ENCODE peak calls at places on chromosomes 4 and X, in seven cellular contexts. One of them, this sample, is unnamed. For H3K36me3, the result is how much of the 10 kb centered on the place peaks cover.

GRCh38 chrX:153470411-153471363 is at the start of gene HAUS7:
- DNase-seq in neuronal stem cell: peak
- DNase-seq in upper lobe of right lung: peak
- DNase-seq in Panc1: peak
- DNase-seq in fibroblast of lung: peak
- DNase-seq in GM23248: peak
- DNase-seq in lung: peak
- DNase-seq in this sample: peak

GRCh38 chr4:6974138-6974848 is 64.7 kb downstream of the TBC1D14 start:
- DNase-seq in neuronal stem cell: peak
- DNase-seq in upper lobe of right lung: peak
- DNase-seq in Panc1: peak
- DNase-seq in fibroblast of lung: peak
- DNase-seq in GM23248: peak
- DNase-seq in lung: peak
- DNase-seq in this sample: peak

GRCh38 chrX:150504399-150505186 is 63.8 kb upstream of the MTM1 start:
- DNase-seq in neuronal stem cell: no peak
- DNase-seq in upper lobe of right lung: no peak
- DNase-seq in Panc1: no peak
- DNase-seq in fibroblast of lung: no peak
- DNase-seq in GM23248: peak
- DNase-seq in lung: no peak
- DNase-seq in this sample: no peak

GRCh38 chr4:114364857-114365256 is 233.8 kb upstream of the UGT8 start:
- DNase-seq in neuronal stem cell: no peak
- DNase-seq in upper lobe of right lung: no peak
- DNase-seq in Panc1: no peak
- DNase-seq in fibroblast of lung: peak
- DNase-seq in GM23248: peak
- DNase-seq in lung: no peak
- DNase-seq in this sample: no peak

GRCh38 chr4:147351083-147351787 is 129.7 kb upstream of the EDNRA start:
- DNase-seq in neuronal stem cell: no peak
- DNase-seq in upper lobe of right lung: no peak
- DNase-seq in Panc1: no peak
- DNase-seq in fibroblast of lung: no peak
- DNase-seq in GM23248: peak
- DNase-seq in lung: no peak
- DNase-seq in this sample: no peak

GRCh38 chr4:1105067-1105466 is 8.3 kb downstream of the RNF212 start:
- DNase-seq in neuronal stem cell: no peak
- DNase-seq in upper lobe of right lung: no peak
- DNase-seq in Panc1: no peak
- DNase-seq in fibroblast of lung: no peak
- DNase-seq in GM23248: no peak
- DNase-seq in lung: no peak
- DNase-seq in this sample: no peak

GRCh38 chr4:132572210-132572609 is 576.9 kb upstream of the PCDH10 start:
- DNase-seq in neuronal stem cell: no peak
- DNase-seq in upper lobe of right lung: no peak
- DNase-seq in Panc1: no peak
- DNase-seq in fibroblast of lung: peak
- DNase-seq in GM23248: no peak
- DNase-seq in lung: no peak
- DNase-seq in this sample: no peak

GRCh38 chr4:26871611-26872010 is 11.0 kb downstream of the STIM2 start:
- DNase-seq in neuronal stem cell: no peak
- DNase-seq in upper lobe of right lung: no peak
- DNase-seq in Panc1: no peak
- DNase-seq in fibroblast of lung: no peak
- DNase-seq in GM23248: peak
- DNase-seq in lung: no peak
- DNase-seq in this sample: no peak

GRCh38 chrX:23792861-23793553 is 10.0 kb downstream of the SAT1 start:
- DNase-seq in neuronal stem cell: no peak
- DNase-seq in upper lobe of right lung: no peak
- DNase-seq in Panc1: no peak
- DNase-seq in fibroblast of lung: no peak
- DNase-seq in GM23248: no peak
- DNase-seq in lung: peak
- DNase-seq in this sample: no peak

DNA sequence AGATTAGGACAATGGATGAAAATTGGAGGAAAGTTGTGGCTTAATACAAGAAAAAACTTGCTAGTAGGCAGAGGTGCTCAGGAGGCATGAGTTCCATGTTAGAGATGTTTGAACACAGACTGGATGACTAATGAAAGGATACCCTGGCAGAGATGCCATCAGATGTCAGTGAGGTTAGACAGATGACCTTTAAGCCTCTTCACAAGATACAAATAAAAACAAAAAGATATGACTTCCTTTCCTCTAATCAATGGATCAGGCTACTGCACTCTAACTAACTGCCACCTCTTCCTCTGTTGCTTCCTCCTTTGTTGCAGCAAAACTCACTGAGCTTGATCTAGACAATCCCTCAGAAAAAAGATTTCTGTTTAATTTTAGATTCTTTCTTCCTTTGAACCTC is 14.7 kb downstream of the STAP1 start:
- DNase-seq in neuronal stem cell: no peak
- DNase-seq in upper lobe of right lung: no peak
- DNase-seq in Panc1: no peak
- DNase-seq in fibroblast of lung: no peak
- DNase-seq in GM23248: no peak
- DNase-seq in lung: no peak
- DNase-seq in this sample: no peak
- H3K36me3 ChIP-seq in neuronal stem cell: under half
- H3K36me3 ChIP-seq in upper lobe of right lung: under half
- H3K36me3 ChIP-seq in Panc1: under half
- H3K36me3 ChIP-seq in fibroblast of lung: under half
- H3K36me3 ChIP-seq in GM23248: under half
- H3K36me3 ChIP-seq in lung: under half
- H3K36me3 ChIP-seq in this sample: under half

GRCh38 chrX:154986826-154987575 is 35.5 kb downstream of the F8 start:
- DNase-seq in neuronal stem cell: no peak
- DNase-seq in upper lobe of right lung: no peak
- DNase-seq in Panc1: no peak
- DNase-seq in fibroblast of lung: peak
- DNase-seq in GM23248: peak
- DNase-seq in lung: no peak
- DNase-seq in this sample: no peak

GRCh38 chrX:154980330-154981115 is 42.0 kb downstream of the F8 start:
- DNase-seq in neuronal stem cell: peak
- DNase-seq in upper lobe of right lung: peak
- DNase-seq in Panc1: peak
- DNase-seq in fibroblast of lung: peak
- DNase-seq in GM23248: peak
- DNase-seq in lung: peak
- DNase-seq in this sample: peak

GRCh38 chrX:154979671-154980070 is 42.9 kb downstream of the F8 start:
- DNase-seq in neuronal stem cell: no peak
- DNase-seq in upper lobe of right lung: peak
- DNase-seq in Panc1: no peak
- DNase-seq in fibroblast of lung: peak
- DNase-seq in GM23248: no peak
- DNase-seq in lung: no peak
- DNase-seq in this sample: no peak

DNA sequence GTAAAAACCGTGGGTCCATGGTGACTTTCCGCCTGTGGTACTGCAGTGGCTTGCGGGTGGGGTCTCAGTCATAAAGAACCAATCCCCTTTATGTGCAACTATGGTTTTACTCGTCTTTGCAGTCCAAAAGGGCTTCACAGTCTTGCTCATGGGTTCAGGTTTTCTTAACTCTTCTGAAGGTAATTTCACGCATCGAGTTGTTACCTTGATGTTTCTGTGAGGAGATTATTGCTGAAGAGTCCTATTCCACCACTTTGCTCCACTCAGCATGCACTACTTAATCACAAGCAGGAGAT is 41.5 kb downstream of the F8 start:
- DNase-seq in neuronal stem cell: no peak
- DNase-seq in upper lobe of right lung: no peak
- DNase-seq in Panc1: no peak
- DNase-seq in fibroblast of lung: no peak
- DNase-seq in GM23248: no peak
- DNase-seq in lung: no peak
- DNase-seq in this sample: no peak
- H3K4me3 ChIP-seq in neuronal stem cell: no peak
- H3K4me3 ChIP-seq in upper lobe of right lung: no peak
- H3K4me3 ChIP-seq in Panc1: peak
- H3K4me3 ChIP-seq in fibroblast of lung: no peak
- H3K4me3 ChIP-seq in GM23248: peak
- H3K4me3 ChIP-seq in lung: no peak
- H3K4me3 ChIP-seq in this sample: no peak

GRCh38 chrX:46463682-46464081 is 81.5 kb downstream of the ZNF674 start:
- DNase-seq in neuronal stem cell: no peak
- DNase-seq in upper lobe of right lung: no peak
- DNase-seq in Panc1: no peak
- DNase-seq in fibroblast of lung: no peak
- DNase-seq in GM23248: no peak
- DNase-seq in lung: no peak
- DNase-seq in this sample: no peak

GRCh38 chrX:46461653-46462191 is 83.5 kb downstream of the ZNF674 start:
- DNase-seq in neuronal stem cell: no peak
- DNase-seq in upper lobe of right lung: no peak
- DNase-seq in Panc1: no peak
- DNase-seq in fibroblast of lung: no peak
- DNase-seq in GM23248: no peak
- DNase-seq in lung: no peak
- DNase-seq in this sample: no peak

GRCh38 chrX:46459603-46460002 is 85.6 kb downstream of the ZNF674 start:
- DNase-seq in neuronal stem cell: no peak
- DNase-seq in upper lobe of right lung: no peak
- DNase-seq in Panc1: no peak
- DNase-seq in fibroblast of lung: no peak
- DNase-seq in GM23248: no peak
- DNase-seq in lung: no peak
- DNase-seq in this sample: no peak

DNA sequence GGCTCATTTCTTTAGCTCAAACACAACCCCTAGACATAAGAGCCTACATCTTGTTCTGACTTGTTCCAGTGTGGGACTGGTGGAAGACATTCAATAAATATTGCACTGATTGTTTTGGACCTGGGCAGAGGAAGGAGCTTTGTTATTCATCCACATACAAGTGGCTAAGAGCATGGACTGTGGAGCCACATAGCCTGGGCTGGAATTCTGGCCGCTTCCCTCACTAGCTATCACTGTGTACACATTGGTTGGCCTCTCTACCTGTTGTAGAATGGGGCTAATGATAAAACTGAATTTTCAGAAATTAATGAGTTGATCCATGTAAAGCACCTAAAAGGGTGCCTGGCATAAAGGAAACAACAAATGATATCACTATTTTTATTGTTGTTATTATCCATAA is 80.0 kb downstream of the ZNF674 start:
- DNase-seq in neuronal stem cell: no peak
- DNase-seq in upper lobe of right lung: no peak
- DNase-seq in Panc1: no peak
- DNase-seq in fibroblast of lung: no peak
- DNase-seq in GM23248: no peak
- DNase-seq in lung: no peak
- DNase-seq in this sample: no peak
- H3K36me3 ChIP-seq in neuronal stem cell: under half
- H3K36me3 ChIP-seq in upper lobe of right lung: under half
- H3K36me3 ChIP-seq in Panc1: under half
- H3K36me3 ChIP-seq in fibroblast of lung: under half
- H3K36me3 ChIP-seq in GM23248: under half
- H3K36me3 ChIP-seq in lung: under half
- H3K36me3 ChIP-seq in this sample: under half

DNA sequence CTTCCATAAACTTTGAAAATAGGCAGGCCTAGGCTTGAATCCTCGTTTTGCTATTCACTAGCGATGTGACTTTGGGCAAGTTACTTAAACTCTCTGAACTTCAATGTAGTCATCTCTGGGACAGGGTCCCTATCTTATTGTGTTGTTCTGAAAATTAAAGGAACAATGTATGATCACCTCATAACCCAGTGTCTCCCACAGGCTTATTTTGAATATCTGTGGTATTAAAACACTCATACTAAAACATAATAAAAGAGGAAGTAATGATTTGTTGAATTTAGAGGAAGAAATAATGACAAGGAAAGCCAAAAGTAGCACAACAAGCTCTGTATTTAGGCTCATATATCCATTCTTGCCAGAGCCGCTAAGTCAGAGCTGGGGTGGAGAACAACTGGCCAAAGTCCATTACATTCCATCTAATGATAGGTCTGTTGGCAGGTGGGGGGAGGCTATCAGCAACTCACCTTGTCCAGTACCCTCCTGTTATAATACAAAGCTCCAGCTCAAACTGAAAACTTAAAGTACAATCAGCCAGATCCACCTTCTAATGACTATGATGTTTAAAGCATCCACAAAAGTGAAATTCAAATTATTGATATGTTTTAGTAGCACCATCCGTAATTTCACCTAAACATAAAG is 64.6 kb upstream of the LSM6 start:
- DNase-seq in neuronal stem cell: no peak
- DNase-seq in upper lobe of right lung: no peak
- DNase-seq in Panc1: no peak
- DNase-seq in fibroblast of lung: no peak
- DNase-seq in GM23248: no peak
- DNase-seq in lung: no peak
- DNase-seq in this sample: no peak
- H3K4me3 ChIP-seq in neuronal stem cell: no peak
- H3K4me3 ChIP-seq in upper lobe of right lung: no peak
- H3K4me3 ChIP-seq in Panc1: no peak
- H3K4me3 ChIP-seq in fibroblast of lung: no peak
- H3K4me3 ChIP-seq in GM23248: no peak
- H3K4me3 ChIP-seq in lung: no peak
- H3K4me3 ChIP-seq in this sample: no peak

GRCh38 chrX:41133551-41133950 is 48.3 kb downstream of the USP9X start:
- DNase-seq in neuronal stem cell: no peak
- DNase-seq in upper lobe of right lung: no peak
- DNase-seq in Panc1: no peak
- DNase-seq in fibroblast of lung: no peak
- DNase-seq in GM23248: no peak
- DNase-seq in lung: no peak
- DNase-seq in this sample: no peak

GRCh38 chrX:41131766-41132165 is 46.5 kb downstream of the USP9X start:
- DNase-seq in neuronal stem cell: no peak
- DNase-seq in upper lobe of right lung: no peak
- DNase-seq in Panc1: no peak
- DNase-seq in fibroblast of lung: no peak
- DNase-seq in GM23248: no peak
- DNase-seq in lung: no peak
- DNase-seq in this sample: no peak

GRCh38 chrX:41142130-41142529 is 56.9 kb downstream of the USP9X start:
- DNase-seq in neuronal stem cell: no peak
- DNase-seq in upper lobe of right lung: no peak
- DNase-seq in Panc1: no peak
- DNase-seq in fibroblast of lung: no peak
- DNase-seq in GM23248: no peak
- DNase-seq in lung: no peak
- DNase-seq in this sample: no peak

DNA sequence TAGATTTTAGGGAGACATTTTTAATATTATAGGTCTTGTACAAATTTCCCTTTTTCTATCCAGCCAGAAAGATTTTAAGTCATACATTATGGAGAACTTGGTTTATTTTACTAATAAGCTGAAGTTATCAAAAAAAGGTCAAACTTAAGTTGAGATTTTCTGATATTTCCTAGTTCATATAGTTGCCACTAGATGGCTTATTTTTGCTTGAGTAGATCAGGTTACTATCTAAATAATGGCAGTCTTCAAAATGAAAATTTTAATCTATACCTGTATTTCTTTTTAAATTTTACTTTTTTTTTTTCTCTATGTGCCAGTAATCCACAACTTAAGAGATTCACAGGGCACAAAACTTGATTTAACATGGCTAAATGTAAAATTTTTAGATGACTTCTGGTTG is 52.3 kb downstream of the USP9X start:
- DNase-seq in neuronal stem cell: no peak
- DNase-seq in upper lobe of right lung: no peak
- DNase-seq in Panc1: no peak
- DNase-seq in fibroblast of lung: peak
- DNase-seq in GM23248: peak
- DNase-seq in lung: no peak
- DNase-seq in this sample: no peak
- H3K36me3 ChIP-seq in neuronal stem cell: under half
- H3K36me3 ChIP-seq in upper lobe of right lung: under half
- H3K36me3 ChIP-seq in Panc1: under half
- H3K36me3 ChIP-seq in fibroblast of lung: under half
- H3K36me3 ChIP-seq in GM23248: under half
- H3K36me3 ChIP-seq in lung: under half
- H3K36me3 ChIP-seq in this sample: under half